ENCODE peak calls at places on chromosomes 2 and 18, in nine cellular contexts. One of them, this sample, is unnamed.

GRCh38 chr2:112881217-112882000 is 29.6 kb upstream of the IL37 start:
- DNase-seq in Peyer's patch: no peak
- DNase-seq in choroid plexus epithelial cell: peak; percentile 75
- DNase-seq in IMR-90: peak; percentile 94
- DNase-seq in K562: peak; percentile 33
- DNase-seq in upper lobe of left lung: peak; percentile 71
- DNase-seq in upper lobe of right lung: no peak
- DNase-seq in GM12865: peak; percentile 84
- DNase-seq in stomach: no peak
- DNase-seq in this sample: peak; percentile 96

GRCh38 chr2:124186801-124187200 is 161.7 kb downstream of the CNTNAP5 start:
- DNase-seq in Peyer's patch: no peak
- DNase-seq in choroid plexus epithelial cell: no peak
- DNase-seq in IMR-90: no peak
- DNase-seq in K562: no peak
- DNase-seq in upper lobe of left lung: no peak
- DNase-seq in upper lobe of right lung: no peak
- DNase-seq in GM12865: no peak
- DNase-seq in stomach: no peak
- DNase-seq in this sample: no peak

GRCh38 chr2:200302940-200303727 is 3.4 kb upstream of the SPATS2L start:
- DNase-seq in Peyer's patch: no peak
- DNase-seq in choroid plexus epithelial cell: peak; percentile 72
- DNase-seq in IMR-90: peak; percentile 88
- DNase-seq in K562: no peak
- DNase-seq in upper lobe of left lung: no peak
- DNase-seq in upper lobe of right lung: no peak
- DNase-seq in GM12865: peak; percentile 43
- DNase-seq in stomach: no peak
- DNase-seq in this sample: peak; percentile 45

GRCh38 chr2:120161190-120161589 is 62.0 kb downstream of the TMEM185B start:
- DNase-seq in Peyer's patch: no peak
- DNase-seq in choroid plexus epithelial cell: peak; percentile 34
- DNase-seq in IMR-90: peak; percentile 52
- DNase-seq in K562: no peak
- DNase-seq in upper lobe of left lung: no peak
- DNase-seq in upper lobe of right lung: no peak
- DNase-seq in GM12865: no peak
- DNase-seq in stomach: no peak
- DNase-seq in this sample: peak; percentile 28

GRCh38 chr2:228318218-228318617 is 136.7 kb upstream of the SPHKAP start:
- DNase-seq in Peyer's patch: no peak
- DNase-seq in choroid plexus epithelial cell: peak; percentile 26
- DNase-seq in IMR-90: no peak
- DNase-seq in K562: no peak
- DNase-seq in upper lobe of left lung: no peak
- DNase-seq in upper lobe of right lung: no peak
- DNase-seq in GM12865: peak; percentile 51
- DNase-seq in stomach: no peak
- DNase-seq in this sample: peak; percentile 10

GRCh38 chr2:72914226-72915075 is 2.9 kb upstream of the EMX1 start:
- DNase-seq in Peyer's patch: no peak
- DNase-seq in choroid plexus epithelial cell: no peak
- DNase-seq in IMR-90: no peak
- DNase-seq in K562: no peak
- DNase-seq in upper lobe of left lung: no peak
- DNase-seq in upper lobe of right lung: no peak
- DNase-seq in GM12865: no peak
- DNase-seq in stomach: peak; percentile 5
- DNase-seq in this sample: no peak

GRCh38 chr2:45274190-45274926 is 265.1 kb upstream of the SIX2 start:
- DNase-seq in Peyer's patch: no peak
- DNase-seq in choroid plexus epithelial cell: no peak
- DNase-seq in IMR-90: no peak
- DNase-seq in K562: no peak
- DNase-seq in upper lobe of left lung: no peak
- DNase-seq in upper lobe of right lung: no peak
- DNase-seq in GM12865: no peak
- DNase-seq in stomach: peak; percentile 83
- DNase-seq in this sample: no peak

GRCh38 chr2:220513573-220514288 is 886.3 kb downstream of the SLC4A3 start:
- DNase-seq in Peyer's patch: no peak
- DNase-seq in choroid plexus epithelial cell: no peak
- DNase-seq in IMR-90: peak; percentile 20
- DNase-seq in K562: no peak
- DNase-seq in upper lobe of left lung: no peak
- DNase-seq in upper lobe of right lung: no peak
- DNase-seq in GM12865: no peak
- DNase-seq in stomach: no peak
- DNase-seq in this sample: no peak

GRCh38 chr2:62526531-62527381 is 20.8 kb upstream of the TMEM17 start:
- DNase-seq in Peyer's patch: no peak
- DNase-seq in choroid plexus epithelial cell: no peak
- DNase-seq in IMR-90: no peak
- DNase-seq in K562: no peak
- DNase-seq in upper lobe of left lung: no peak
- DNase-seq in upper lobe of right lung: no peak
- DNase-seq in GM12865: no peak
- DNase-seq in stomach: no peak
- DNase-seq in this sample: no peak

GRCh38 chr18:22339913-22340312 is 77.8 kb downstream of the CTAGE1 start:
- DNase-seq in Peyer's patch: no peak
- DNase-seq in choroid plexus epithelial cell: no peak
- DNase-seq in IMR-90: no peak
- DNase-seq in K562: no peak
- DNase-seq in upper lobe of left lung: no peak
- DNase-seq in upper lobe of right lung: no peak
- DNase-seq in GM12865: no peak
- DNase-seq in stomach: no peak
- DNase-seq in this sample: no peak

GRCh38 chr2:46951290-46952064 is 35.9 kb upstream of the MCFD2 start:
- DNase-seq in Peyer's patch: no peak
- DNase-seq in choroid plexus epithelial cell: no peak
- DNase-seq in IMR-90: no peak
- DNase-seq in K562: no peak
- DNase-seq in upper lobe of left lung: no peak
- DNase-seq in upper lobe of right lung: no peak
- DNase-seq in GM12865: no peak
- DNase-seq in stomach: no peak
- DNase-seq in this sample: no peak

GRCh38 chr2:234674781-234675201 is 177.9 kb upstream of the ARL4C start:
- DNase-seq in Peyer's patch: no peak
- DNase-seq in choroid plexus epithelial cell: peak; percentile 78
- DNase-seq in IMR-90: peak; percentile 81
- DNase-seq in K562: no peak
- DNase-seq in upper lobe of left lung: no peak
- DNase-seq in upper lobe of right lung: no peak
- DNase-seq in GM12865: no peak
- DNase-seq in stomach: no peak
- DNase-seq in this sample: peak; percentile 63

GRCh38 chr2:101360229-101360628 is 27.1 kb downstream of the CREG2 start:
- DNase-seq in Peyer's patch: no peak
- DNase-seq in choroid plexus epithelial cell: no peak
- DNase-seq in IMR-90: peak; percentile 52
- DNase-seq in K562: no peak
- DNase-seq in upper lobe of left lung: no peak
- DNase-seq in upper lobe of right lung: no peak
- DNase-seq in GM12865: no peak
- DNase-seq in stomach: no peak
- DNase-seq in this sample: no peak

GRCh38 chr2:188659656-188660406 is 314.3 kb upstream of the COL3A1 start:
- DNase-seq in Peyer's patch: no peak
- DNase-seq in choroid plexus epithelial cell: peak; percentile 50
- DNase-seq in IMR-90: peak; percentile 74
- DNase-seq in K562: no peak
- DNase-seq in upper lobe of left lung: no peak
- DNase-seq in upper lobe of right lung: no peak
- DNase-seq in GM12865: no peak
- DNase-seq in stomach: no peak
- DNase-seq in this sample: peak; percentile 89

GRCh38 chr18:55317832-55318231 is 270.2 kb downstream of the TCF4 start:
- DNase-seq in Peyer's patch: no peak
- DNase-seq in choroid plexus epithelial cell: peak; percentile 28
- DNase-seq in IMR-90: no peak
- DNase-seq in K562: no peak
- DNase-seq in upper lobe of left lung: no peak
- DNase-seq in upper lobe of right lung: no peak
- DNase-seq in GM12865: peak; percentile 46
- DNase-seq in stomach: no peak
- DNase-seq in this sample: no peak

GRCh38 chr18:55317322-55317721 is 270.7 kb downstream of the TCF4 start:
- DNase-seq in Peyer's patch: no peak
- DNase-seq in choroid plexus epithelial cell: no peak
- DNase-seq in IMR-90: no peak
- DNase-seq in K562: no peak
- DNase-seq in upper lobe of left lung: no peak
- DNase-seq in upper lobe of right lung: no peak
- DNase-seq in GM12865: no peak
- DNase-seq in stomach: no peak
- DNase-seq in this sample: no peak

GRCh38 chr18:55314615-55315237 is 273.3 kb downstream of the TCF4 start:
- DNase-seq in Peyer's patch: no peak
- DNase-seq in choroid plexus epithelial cell: no peak
- DNase-seq in IMR-90: no peak
- DNase-seq in K562: no peak
- DNase-seq in upper lobe of left lung: no peak
- DNase-seq in upper lobe of right lung: no peak
- DNase-seq in GM12865: no peak
- DNase-seq in stomach: no peak
- DNase-seq in this sample: no peak

GRCh38 chr18:55318864-55319516 is 269.0 kb downstream of the TCF4 start:
- DNase-seq in Peyer's patch: no peak
- DNase-seq in choroid plexus epithelial cell: peak; percentile 87
- DNase-seq in IMR-90: peak; percentile 82
- DNase-seq in K562: no peak
- DNase-seq in upper lobe of left lung: no peak
- DNase-seq in upper lobe of right lung: no peak
- DNase-seq in GM12865: no peak
- DNase-seq in stomach: no peak
- DNase-seq in this sample: peak; percentile 67

DNA sequence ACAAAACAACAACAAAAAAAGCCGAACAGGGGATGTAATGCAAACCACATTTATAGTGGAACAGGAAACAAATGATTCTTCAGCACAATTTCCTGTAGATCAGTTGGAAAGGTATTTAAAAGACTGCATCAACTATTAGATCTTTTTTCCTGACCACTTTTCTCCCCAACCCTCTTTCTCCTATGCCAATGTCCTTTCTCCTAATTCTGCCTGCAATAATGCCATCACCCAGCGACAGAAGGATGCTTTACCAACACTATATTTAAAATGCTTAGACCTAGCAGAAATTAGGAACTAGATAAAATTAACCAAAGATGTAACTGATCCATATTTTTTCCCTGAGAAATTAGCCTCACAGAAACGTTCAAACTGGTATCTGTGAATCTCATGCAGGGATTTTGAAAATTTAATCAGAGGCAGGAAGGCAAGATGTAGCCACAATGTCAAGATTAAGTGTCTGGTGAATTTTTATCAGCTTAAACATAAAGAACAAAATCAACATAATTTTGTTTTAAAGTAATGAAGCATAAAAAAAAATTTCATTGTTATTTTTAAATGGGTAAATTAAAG is 271.3 kb downstream of the TCF4 start:
- DNase-seq in Peyer's patch: no peak
- DNase-seq in choroid plexus epithelial cell: peak; percentile 30
- DNase-seq in IMR-90: no peak
- DNase-seq in K562: no peak
- DNase-seq in upper lobe of left lung: no peak
- DNase-seq in upper lobe of right lung: no peak
- DNase-seq in GM12865: no peak
- DNase-seq in stomach: no peak
- DNase-seq in this sample: no peak
- H3K4me3 ChIP-seq in Peyer's patch: no peak overlapping the region
- H3K4me3 ChIP-seq in choroid plexus epithelial cell: no peak overlapping the region
- H3K4me3 ChIP-seq in IMR-90: no peak overlapping the region
- H3K4me3 ChIP-seq in K562: no peak overlapping the region
- H3K4me3 ChIP-seq in upper lobe of left lung: no peak overlapping the region
- H3K4me3 ChIP-seq in upper lobe of right lung: no peak overlapping the region
- H3K4me3 ChIP-seq in GM12865: peak overlapping the region; percentile 85
- H3K4me3 ChIP-seq in stomach: no peak overlapping the region
- H3K4me3 ChIP-seq in this sample: no peak overlapping the region

GRCh38 chr2:23360571-23361125 is 24.3 kb upstream of the KLHL29 start:
- DNase-seq in Peyer's patch: no peak
- DNase-seq in choroid plexus epithelial cell: no peak
- DNase-seq in IMR-90: peak; percentile 28
- DNase-seq in K562: peak; percentile 23
- DNase-seq in upper lobe of left lung: no peak
- DNase-seq in upper lobe of right lung: no peak
- DNase-seq in GM12865: no peak
- DNase-seq in stomach: no peak
- DNase-seq in this sample: no peak
- TF ChIP-seq CTCF in Peyer's patch: no peak
- TF ChIP-seq CTCF in choroid plexus epithelial cell: no peak
- TF ChIP-seq CTCF in IMR-90: no peak
- TF ChIP-seq CTCF in K562: no peak
- TF ChIP-seq CTCF in upper lobe of left lung: no peak
- TF ChIP-seq CTCF in upper lobe of right lung: no peak
- TF ChIP-seq CTCF in GM12865: no peak
- TF ChIP-seq CTCF in stomach: no peak
- TF ChIP-seq CTCF in this sample: no peak

DNA sequence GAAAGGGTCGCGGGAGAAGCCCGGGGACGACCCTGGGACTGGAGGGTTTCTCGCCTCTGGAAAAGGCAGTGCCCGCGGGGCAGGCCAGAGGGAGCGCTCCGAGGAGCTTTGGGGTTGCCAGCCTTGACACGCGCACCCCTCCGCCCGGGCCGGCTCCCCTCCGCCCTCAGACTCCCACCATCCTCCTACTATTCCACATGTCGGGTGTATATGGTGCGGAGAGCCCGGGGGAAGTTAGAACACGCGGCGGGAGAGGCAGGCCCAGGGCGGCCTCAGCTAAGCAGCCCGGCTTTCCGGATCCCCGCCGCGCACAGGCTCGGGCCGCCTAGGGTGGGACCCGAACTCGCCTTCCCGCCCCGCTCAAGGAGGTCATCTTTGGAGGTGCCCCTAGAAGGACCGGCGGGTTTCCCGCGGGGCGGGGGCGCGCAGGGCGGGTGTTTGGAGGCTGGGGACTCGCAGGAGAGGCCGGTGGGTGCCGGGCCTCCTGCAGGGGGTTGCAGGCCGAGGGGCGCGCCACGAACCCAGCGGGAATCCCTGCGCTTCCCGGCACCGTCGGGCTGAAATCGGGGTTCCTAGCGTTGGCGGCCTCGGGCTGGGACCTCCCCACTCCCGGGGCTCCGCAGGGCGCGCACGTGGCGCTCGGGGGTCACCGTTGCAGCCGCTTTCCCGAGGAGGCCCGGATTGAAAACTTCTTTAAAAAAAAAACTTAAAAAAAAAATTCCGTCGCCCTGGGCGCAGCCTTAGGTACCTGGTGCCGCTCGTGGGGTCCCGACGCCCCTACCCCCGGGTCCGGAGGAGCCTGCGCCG is 3.7 kb downstream of the NFATC1 start:
- DNase-seq in Peyer's patch: peak; percentile 53
- DNase-seq in choroid plexus epithelial cell: no peak
- DNase-seq in IMR-90: no peak
- DNase-seq in K562: peak; percentile 25
- DNase-seq in upper lobe of left lung: no peak
- DNase-seq in upper lobe of right lung: peak; percentile 74
- DNase-seq in GM12865: peak; percentile 34
- DNase-seq in stomach: no peak
- DNase-seq in this sample: no peak
- H3K4me3 ChIP-seq in Peyer's patch: peak overlapping the region; percentile 97
- H3K4me3 ChIP-seq in choroid plexus epithelial cell: peak overlapping the region; percentile 54
- H3K4me3 ChIP-seq in IMR-90: peak overlapping the region; percentile 86
- H3K4me3 ChIP-seq in K562: peak overlapping the region; percentile 59
- H3K4me3 ChIP-seq in upper lobe of left lung: peak overlapping the region; percentile 90
- H3K4me3 ChIP-seq in upper lobe of right lung: peak overlapping the region; percentile 68
- H3K4me3 ChIP-seq in GM12865: peak overlapping the region; percentile 76
- H3K4me3 ChIP-seq in stomach: peak overlapping the region; percentile 62
- H3K4me3 ChIP-seq in this sample: peak overlapping the region; percentile 58

GRCh38 chr2:19664651-19665050 is 237.1 kb downstream of the TTC32 start:
- DNase-seq in Peyer's patch: no peak
- DNase-seq in choroid plexus epithelial cell: no peak
- DNase-seq in IMR-90: no peak
- DNase-seq in K562: no peak
- DNase-seq in upper lobe of left lung: no peak
- DNase-seq in upper lobe of right lung: no peak
- DNase-seq in GM12865: no peak
- DNase-seq in stomach: no peak
- DNase-seq in this sample: peak; percentile 59
- TF ChIP-seq CTCF in Peyer's patch: no peak
- TF ChIP-seq CTCF in choroid plexus epithelial cell: no peak
- TF ChIP-seq CTCF in IMR-90: no peak
- TF ChIP-seq CTCF in K562: no peak
- TF ChIP-seq CTCF in upper lobe of left lung: no peak
- TF ChIP-seq CTCF in upper lobe of right lung: no peak
- TF ChIP-seq CTCF in GM12865: no peak
- TF ChIP-seq CTCF in stomach: no peak
- TF ChIP-seq CTCF in this sample: no peak

This sample was measured in fibroblast of the aortic adventitia.